ENCODE peak calls at places on chromosomes 11 and 22, in ten cellular contexts. One of them, this sample, is unnamed.

GRCh38 chr11:80146231-80146630 is 705.4 kb upstream of the TENM4 start:
- DNase-seq in neural progenitor cell: no peak
- DNase-seq in cardiac muscle cell: no peak
- DNase-seq in Calu3: no peak
- DNase-seq in neural crest cell: no peak
- DNase-seq in endothelial cell: no peak
- DNase-seq in adrenal gland: no peak
- DNase-seq in foreskin fibroblast: no peak
- DNase-seq in tibial artery: no peak
- DNase-seq in GM06990: no peak
- DNase-seq in this sample: no peak

GRCh38 chr11:70843906-70844305 is 408.5 kb downstream of the SHANK2 start:
- DNase-seq in neural crest cell: no peak
- DNase-seq in endothelial cell: no peak
- DNase-seq in cardiac muscle cell: no peak
- DNase-seq in neural progenitor cell: no peak
- DNase-seq in GM06990: no peak
- DNase-seq in foreskin fibroblast: no peak
- DNase-seq in Calu3: no peak
- DNase-seq in adrenal gland: no peak
- DNase-seq in tibial artery: no peak
- DNase-seq in this sample: no peak

GRCh38 chr11:112210890-112211289 is 15.3 kb upstream of the PTS start:
- DNase-seq in GM06990: no peak
- DNase-seq in foreskin fibroblast: no peak
- DNase-seq in neural crest cell: no peak
- DNase-seq in cardiac muscle cell: no peak
- DNase-seq in tibial artery: no peak
- DNase-seq in neural progenitor cell: no peak
- DNase-seq in Calu3: no peak
- DNase-seq in adrenal gland: no peak
- DNase-seq in endothelial cell: no peak
- DNase-seq in this sample: no peak

GRCh38 chr11:78199653-78200015 is 10.9 kb downstream of the USP35 start:
- DNase-seq in tibial artery: no peak
- DNase-seq in Calu3: no peak
- DNase-seq in endothelial cell: no peak
- DNase-seq in foreskin fibroblast: no peak
- DNase-seq in adrenal gland: peak; percentile 2
- DNase-seq in neural crest cell: no peak
- DNase-seq in GM06990: no peak
- DNase-seq in cardiac muscle cell: no peak
- DNase-seq in neural progenitor cell: no peak
- DNase-seq in this sample: no peak

GRCh38 chr11:32888805-32889204 is 3.8 kb upstream of the QSER1 start:
- DNase-seq in Calu3: no peak
- DNase-seq in neural progenitor cell: no peak
- DNase-seq in endothelial cell: no peak
- DNase-seq in foreskin fibroblast: peak; percentile 55
- DNase-seq in GM06990: no peak
- DNase-seq in tibial artery: no peak
- DNase-seq in neural crest cell: no peak
- DNase-seq in adrenal gland: no peak
- DNase-seq in cardiac muscle cell: no peak
- DNase-seq in this sample: no peak

GRCh38 chr11:2387266-2387982 is 10.3 kb downstream of the CD81 start:
- DNase-seq in tibial artery: no peak
- DNase-seq in GM06990: no peak
- DNase-seq in neural crest cell: no peak
- DNase-seq in adrenal gland: no peak
- DNase-seq in neural progenitor cell: peak; percentile 32
- DNase-seq in Calu3: no peak
- DNase-seq in endothelial cell: no peak
- DNase-seq in cardiac muscle cell: no peak
- DNase-seq in foreskin fibroblast: peak; percentile 53
- DNase-seq in this sample: no peak

GRCh38 chr11:2275334-2276279 is 5.2 kb upstream of the ASCL2 start:
- DNase-seq in Calu3: no peak
- DNase-seq in neural crest cell: no peak
- DNase-seq in foreskin fibroblast: no peak
- DNase-seq in GM06990: no peak
- DNase-seq in cardiac muscle cell: no peak
- DNase-seq in neural progenitor cell: no peak
- DNase-seq in adrenal gland: no peak
- DNase-seq in endothelial cell: peak; percentile 1
- DNase-seq in tibial artery: peak; percentile 56
- DNase-seq in this sample: no peak

GRCh38 chr11:2924381-2924780 is 4.8 kb downstream of the PHLDA2 start:
- DNase-seq in cardiac muscle cell: no peak
- DNase-seq in GM06990: no peak
- DNase-seq in neural progenitor cell: no peak
- DNase-seq in foreskin fibroblast: no peak
- DNase-seq in adrenal gland: no peak
- DNase-seq in endothelial cell: no peak
- DNase-seq in Calu3: no peak
- DNase-seq in tibial artery: no peak
- DNase-seq in neural crest cell: no peak
- DNase-seq in this sample: peak; percentile 87

GRCh38 chr11:125053167-125053566 is 9.9 kb upstream of the SLC37A2 start:
- DNase-seq in endothelial cell: no peak
- DNase-seq in foreskin fibroblast: no peak
- DNase-seq in cardiac muscle cell: no peak
- DNase-seq in Calu3: no peak
- DNase-seq in adrenal gland: no peak
- DNase-seq in neural crest cell: no peak
- DNase-seq in neural progenitor cell: no peak
- DNase-seq in tibial artery: no peak
- DNase-seq in GM06990: no peak
- DNase-seq in this sample: no peak

GRCh38 chr11:57436031-57436430 is 9.1 kb upstream of the SLC43A3 start:
- DNase-seq in neural crest cell: no peak
- DNase-seq in endothelial cell: no peak
- DNase-seq in GM06990: no peak
- DNase-seq in neural progenitor cell: no peak
- DNase-seq in adrenal gland: no peak
- DNase-seq in cardiac muscle cell: no peak
- DNase-seq in tibial artery: no peak
- DNase-seq in Calu3: no peak
- DNase-seq in foreskin fibroblast: no peak
- DNase-seq in this sample: no peak

GRCh38 chr22:45742866-45743450 is 71.3 kb downstream of the ATXN10 start:
- DNase-seq in neural progenitor cell: no peak
- DNase-seq in adrenal gland: peak; percentile 30
- DNase-seq in Calu3: peak; percentile 73
- DNase-seq in foreskin fibroblast: peak; percentile 72
- DNase-seq in endothelial cell: no peak
- DNase-seq in neural crest cell: no peak
- DNase-seq in cardiac muscle cell: no peak
- DNase-seq in GM06990: no peak
- DNase-seq in tibial artery: no peak
- DNase-seq in this sample: no peak

GRCh38 chr22:26610072-26610958 is 7.5 kb downstream of the CRYBB1 start:
- DNase-seq in GM06990: peak; percentile 84
- DNase-seq in neural crest cell: no peak
- DNase-seq in cardiac muscle cell: no peak
- DNase-seq in endothelial cell: no peak
- DNase-seq in foreskin fibroblast: peak; percentile 87
- DNase-seq in neural progenitor cell: no peak
- DNase-seq in tibial artery: peak; percentile 68
- DNase-seq in adrenal gland: peak; percentile 20
- DNase-seq in Calu3: no peak
- DNase-seq in this sample: peak; percentile 75

GRCh38 chr22:49088801-49089791 is 738.6 kb downstream of the BRD1 start:
- DNase-seq in GM06990: no peak
- DNase-seq in neural progenitor cell: no peak
- DNase-seq in endothelial cell: no peak
- DNase-seq in adrenal gland: no peak
- DNase-seq in neural crest cell: no peak
- DNase-seq in Calu3: no peak
- DNase-seq in cardiac muscle cell: no peak
- DNase-seq in tibial artery: no peak
- DNase-seq in foreskin fibroblast: no peak
- DNase-seq in this sample: no peak

GRCh38 chr11:49151211-49151610 is 57.2 kb downstream of the FOLH1 start:
- DNase-seq in neural progenitor cell: no peak
- DNase-seq in tibial artery: no peak
- DNase-seq in adrenal gland: no peak
- DNase-seq in neural crest cell: no peak
- DNase-seq in GM06990: no peak
- DNase-seq in Calu3: no peak
- DNase-seq in cardiac muscle cell: no peak
- DNase-seq in foreskin fibroblast: no peak
- DNase-seq in endothelial cell: no peak
- DNase-seq in this sample: no peak

GRCh38 chr22:33803371-33803770 is 116.9 kb downstream of the LARGE1 start:
- DNase-seq in foreskin fibroblast: no peak
- DNase-seq in Calu3: no peak
- DNase-seq in adrenal gland: no peak
- DNase-seq in neural crest cell: no peak
- DNase-seq in neural progenitor cell: no peak
- DNase-seq in GM06990: no peak
- DNase-seq in cardiac muscle cell: no peak
- DNase-seq in tibial artery: no peak
- DNase-seq in endothelial cell: no peak
- DNase-seq in this sample: no peak

DNA sequence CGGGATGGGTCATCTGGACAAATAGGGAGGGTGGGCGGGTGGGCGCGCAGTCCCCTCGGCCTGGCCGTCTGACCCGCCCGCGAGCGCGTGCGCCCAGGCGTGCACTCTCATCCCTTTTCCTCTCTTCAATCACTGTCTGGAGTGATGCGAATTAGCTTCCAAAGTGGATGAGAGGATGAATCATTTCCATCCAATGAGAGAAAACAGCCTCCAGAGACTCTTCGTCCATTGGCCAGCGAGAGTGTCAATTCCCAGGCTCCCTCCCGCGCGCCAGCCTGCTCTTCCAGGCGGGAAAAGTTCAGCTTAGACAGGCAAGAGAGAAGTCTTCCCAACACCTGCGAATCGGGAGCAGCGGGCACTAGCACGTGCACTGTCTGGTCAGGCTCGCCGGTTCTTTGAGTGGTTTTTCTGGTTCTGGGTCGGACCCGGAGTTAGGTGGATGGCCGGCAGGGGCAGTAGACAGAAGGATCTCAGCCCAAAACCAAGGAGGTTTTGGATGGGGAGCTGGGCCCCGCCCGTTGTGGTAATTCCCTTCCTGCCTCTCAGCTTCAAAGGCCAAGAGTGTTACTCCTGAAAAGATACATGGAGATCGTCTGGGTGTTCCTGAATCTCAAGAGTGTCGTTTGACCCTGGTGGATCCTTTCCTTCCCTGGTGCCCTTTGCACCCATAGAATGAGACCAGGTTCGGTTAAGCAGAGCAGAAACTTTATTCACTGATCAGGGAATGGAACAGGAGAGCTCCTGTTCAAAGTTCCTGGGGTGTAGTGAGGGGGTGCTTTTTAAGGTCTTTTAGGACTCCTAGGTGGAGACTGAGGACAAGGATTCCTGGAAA is 33.4 kb upstream of the GLYATL1 start:
- DNase-seq in foreskin fibroblast: peak; percentile 87
- DNase-seq in endothelial cell: peak; percentile 68
- DNase-seq in adrenal gland: peak; percentile 25
- DNase-seq in GM06990: no peak
- DNase-seq in Calu3: peak; percentile 44
- DNase-seq in tibial artery: peak; percentile 64
- DNase-seq in neural progenitor cell: peak; percentile 92
- DNase-seq in neural crest cell: peak; percentile 64
- DNase-seq in cardiac muscle cell: peak; percentile 65
- DNase-seq in this sample: peak; percentile 50
- TF ChIP-seq CTCF in foreskin fibroblast: peak; percentile 76
- TF ChIP-seq CTCF in endothelial cell: peak; percentile 44
- TF ChIP-seq CTCF in adrenal gland: no peak
- TF ChIP-seq CTCF in GM06990: no peak
- TF ChIP-seq CTCF in Calu3: no peak
- TF ChIP-seq CTCF in tibial artery: no peak
- TF ChIP-seq CTCF in neural progenitor cell: peak; percentile 46
- TF ChIP-seq CTCF in neural crest cell: peak; percentile 59
- TF ChIP-seq CTCF in cardiac muscle cell: peak; percentile 62
- TF ChIP-seq CTCF in this sample: no peak

GRCh38 chr11:13152736-13153541 is 124.7 kb upstream of the BMAL1 start:
- DNase-seq in adrenal gland: no peak
- DNase-seq in Calu3: no peak
- DNase-seq in cardiac muscle cell: peak; percentile 29
- DNase-seq in endothelial cell: no peak
- DNase-seq in tibial artery: no peak
- DNase-seq in neural progenitor cell: peak; percentile 33
- DNase-seq in neural crest cell: no peak
- DNase-seq in foreskin fibroblast: no peak
- DNase-seq in GM06990: no peak
- DNase-seq in this sample: no peak
- TF ChIP-seq CTCF in adrenal gland: no peak
- TF ChIP-seq CTCF in Calu3: no peak
- TF ChIP-seq CTCF in cardiac muscle cell: peak; percentile 61
- TF ChIP-seq CTCF in endothelial cell: no peak
- TF ChIP-seq CTCF in tibial artery: no peak
- TF ChIP-seq CTCF in neural progenitor cell: peak; percentile 70
- TF ChIP-seq CTCF in neural crest cell: peak; percentile 66
- TF ChIP-seq CTCF in foreskin fibroblast: peak; percentile 51
- TF ChIP-seq CTCF in GM06990: peak; percentile 28
- TF ChIP-seq CTCF in this sample: peak; percentile 55

DNA sequence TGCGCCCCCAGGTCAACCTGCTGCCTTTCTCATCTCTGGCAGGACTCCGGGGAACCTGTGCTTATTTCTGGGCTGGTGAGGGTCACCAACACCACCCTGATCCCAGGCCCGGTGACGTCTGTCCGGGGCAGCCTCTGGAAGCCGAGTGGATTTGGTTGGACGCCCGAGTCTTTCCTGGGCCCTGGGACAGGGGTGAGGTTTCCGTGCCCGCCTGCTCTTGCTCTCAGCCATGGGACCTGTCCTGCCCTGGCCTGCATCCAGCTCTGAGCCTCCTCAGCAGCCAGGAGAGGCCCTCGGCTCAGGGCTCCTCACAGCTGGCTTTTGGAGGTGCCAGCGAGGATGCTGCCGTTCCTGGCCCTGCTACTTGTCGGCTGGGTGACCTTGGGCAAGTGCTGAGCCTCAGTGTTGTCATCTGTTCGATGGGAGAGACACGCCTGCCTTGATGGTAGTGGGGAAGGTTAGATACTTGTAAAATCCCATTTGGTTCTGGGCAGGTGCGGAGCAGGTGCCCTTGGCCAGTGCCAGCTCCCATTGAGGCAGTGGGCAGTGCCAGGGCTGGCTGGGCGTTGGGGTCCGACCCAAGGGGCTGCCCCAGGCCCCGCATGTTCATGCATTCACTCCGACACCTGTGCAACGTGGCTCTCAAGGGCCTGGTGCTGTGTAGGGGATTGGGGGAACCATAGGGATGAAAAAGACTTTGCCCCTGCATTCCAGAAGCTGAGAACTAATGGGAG is 58.9 kb upstream of the THY1 start:
- DNase-seq in tibial artery: peak; percentile 61
- DNase-seq in endothelial cell: no peak
- DNase-seq in GM06990: no peak
- DNase-seq in foreskin fibroblast: no peak
- DNase-seq in adrenal gland: peak; percentile 50
- DNase-seq in neural crest cell: no peak
- DNase-seq in neural progenitor cell: no peak
- DNase-seq in Calu3: no peak
- DNase-seq in cardiac muscle cell: no peak
- DNase-seq in this sample: peak; percentile 7
- TF ChIP-seq CTCF in tibial artery: no peak
- TF ChIP-seq CTCF in endothelial cell: peak; percentile 62
- TF ChIP-seq CTCF in GM06990: no peak
- TF ChIP-seq CTCF in foreskin fibroblast: no peak
- TF ChIP-seq CTCF in adrenal gland: no peak
- TF ChIP-seq CTCF in neural crest cell: no peak
- TF ChIP-seq CTCF in neural progenitor cell: no peak
- TF ChIP-seq CTCF in Calu3: no peak
- TF ChIP-seq CTCF in cardiac muscle cell: no peak
- TF ChIP-seq CTCF in this sample: no peak

GRCh38 chr22:41197808-41198585 is 7.1 kb upstream of the L3MBTL2 start:
- DNase-seq in GM06990: no peak
- DNase-seq in cardiac muscle cell: peak; percentile 41
- DNase-seq in adrenal gland: peak; percentile 56
- DNase-seq in Calu3: peak; percentile 66
- DNase-seq in neural progenitor cell: peak; percentile 68
- DNase-seq in tibial artery: no peak
- DNase-seq in neural crest cell: no peak
- DNase-seq in endothelial cell: peak; percentile 30
- DNase-seq in foreskin fibroblast: peak; percentile 19
- DNase-seq in this sample: peak; percentile 56
- TF ChIP-seq CTCF in GM06990: peak; percentile 8
- TF ChIP-seq CTCF in cardiac muscle cell: no peak
- TF ChIP-seq CTCF in adrenal gland: no peak
- TF ChIP-seq CTCF in Calu3: no peak
- TF ChIP-seq CTCF in neural progenitor cell: no peak
- TF ChIP-seq CTCF in tibial artery: no peak
- TF ChIP-seq CTCF in neural crest cell: peak; percentile 26
- TF ChIP-seq CTCF in endothelial cell: no peak
- TF ChIP-seq CTCF in foreskin fibroblast: no peak
- TF ChIP-seq CTCF in this sample: no peak

This sample was measured in transverse colon.